ENCODE peak calls at places on chromosome 4, in five cellular contexts. K, M, X, V and Z are unnamed samples.

GRCh38 chr4:181528570-181529184 is 714.5 kb upstream of the TENM3 start:
- DNase-seq in K (peak), M (peak), X (peak), V (peak), Z (peak)

GRCh38 chr4:70712604-70713452 is 8.9 kb upstream of the RUFY3 start:
- DNase-seq in K (no peak), M (no peak), X (no peak), V (no peak), Z (no peak)

GRCh38 chr4:156298230-156298629 is 344.6 kb upstream of the CTSO start:
- DNase-seq in K (peak), M (no peak), X (peak), V (no peak), Z (no peak)

GRCh38 chr4:178148106-178148505 is 705.9 kb upstream of the AGA start:
- DNase-seq in K (peak), M (peak), X (no peak), V (no peak), Z (no peak)

GRCh38 chr4:98994474-98995182 is 893 bp upstream of the METAP1 start:
- DNase-seq in K (peak), M (no peak), X (peak), V (peak), Z (no peak)

GRCh38 chr4:151744614-151745013 is 16.2 kb downstream of the GATB start:
- DNase-seq in K (peak), M (peak), X (peak), V (no peak), Z (no peak)

GRCh38 chr4:86453044-86453501 is 93.2 kb upstream of the MAPK10 start:
- DNase-seq in K (peak), M (peak), X (peak), V (peak), Z (no peak)

GRCh38 chr4:4289575-4289929 is 402 bp downstream of the LYAR start:
- DNase-seq in K (no peak), M (peak), X (peak), V (no peak), Z (no peak)

GRCh38 chr4:15425520-15425919 is 2.3 kb upstream of the C1QTNF7 start:
- DNase-seq in K (peak), M (no peak), X (no peak), V (no peak), Z (no peak)

GRCh38 chr4:16450031-16450430 is 223.8 kb upstream of the TAPT1 start:
- DNase-seq in K (no peak), M (no peak), X (no peak), V (no peak), Z (no peak)

GRCh38 chr4:16448240-16448639 is 222.0 kb upstream of the TAPT1 start:
- DNase-seq in K (no peak), M (no peak), X (no peak), V (no peak), Z (no peak)

GRCh38 chr4:16449381-16449780 is 223.1 kb upstream of the TAPT1 start:
- DNase-seq in K (no peak), M (no peak), X (no peak), V (no peak), Z (no peak)

DNA sequence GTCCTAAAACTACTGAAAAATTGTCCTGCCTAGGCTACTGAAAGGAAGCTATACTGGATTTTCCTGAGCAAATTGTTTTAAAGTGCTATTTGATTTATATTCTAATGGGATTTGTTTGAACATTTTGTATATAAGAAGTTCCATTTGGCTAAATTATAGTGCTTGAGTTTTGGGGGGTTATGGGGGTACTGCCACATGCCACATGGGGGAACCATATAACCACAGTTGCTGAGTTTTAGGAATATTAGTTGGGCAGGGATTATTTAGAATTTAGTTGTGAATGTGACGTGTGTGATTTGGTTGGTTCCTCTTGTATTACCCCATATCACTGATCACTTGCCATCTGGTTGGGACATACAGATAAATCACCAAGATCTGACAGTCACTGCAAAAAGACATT is 224.5 kb upstream of the TAPT1 start:
- DNase-seq in K (no peak), M (no peak), X (peak), V (no peak), Z (no peak)
- TF ChIP-seq CTCF in K (no peak), M (no peak), X (peak), V (no peak), Z (peak)

GRCh38 chr4:18075823-18076433 is 54.4 kb upstream of the LCORL start:
- DNase-seq in K (peak), M (peak), X (no peak), V (no peak), Z (no peak)
- TF ChIP-seq CTCF in K (no peak), M (peak), X (no peak), V (no peak), Z (peak)

GRCh38 chr4:150510176-150510875 is 71.6 kb upstream of the MAB21L2 start:
- DNase-seq in K (peak), M (peak), X (peak), V (no peak), Z (no peak)
- TF ChIP-seq CTCF in K (no peak), M (no peak), X (no peak), V (no peak), Z (no peak)

GRCh38 chr4:139609647-139610046 is 53.6 kb upstream of the SETD7 start:
- DNase-seq in K (peak), M (peak), X (no peak), V (no peak), Z (no peak)

GRCh38 chr4:139603576-139604387 is 47.8 kb upstream of the SETD7 start:
- DNase-seq in K (peak), M (peak), X (peak), V (no peak), Z (no peak)

GRCh38 chr4:139605516-139605915 is 49.5 kb upstream of the SETD7 start:
- DNase-seq in K (no peak), M (no peak), X (no peak), V (no peak), Z (no peak)

GRCh38 chr4:139607302-139608060 is 51.5 kb upstream of the SETD7 start:
- DNase-seq in K (peak), M (no peak), X (no peak), V (no peak), Z (no peak)

DNA sequence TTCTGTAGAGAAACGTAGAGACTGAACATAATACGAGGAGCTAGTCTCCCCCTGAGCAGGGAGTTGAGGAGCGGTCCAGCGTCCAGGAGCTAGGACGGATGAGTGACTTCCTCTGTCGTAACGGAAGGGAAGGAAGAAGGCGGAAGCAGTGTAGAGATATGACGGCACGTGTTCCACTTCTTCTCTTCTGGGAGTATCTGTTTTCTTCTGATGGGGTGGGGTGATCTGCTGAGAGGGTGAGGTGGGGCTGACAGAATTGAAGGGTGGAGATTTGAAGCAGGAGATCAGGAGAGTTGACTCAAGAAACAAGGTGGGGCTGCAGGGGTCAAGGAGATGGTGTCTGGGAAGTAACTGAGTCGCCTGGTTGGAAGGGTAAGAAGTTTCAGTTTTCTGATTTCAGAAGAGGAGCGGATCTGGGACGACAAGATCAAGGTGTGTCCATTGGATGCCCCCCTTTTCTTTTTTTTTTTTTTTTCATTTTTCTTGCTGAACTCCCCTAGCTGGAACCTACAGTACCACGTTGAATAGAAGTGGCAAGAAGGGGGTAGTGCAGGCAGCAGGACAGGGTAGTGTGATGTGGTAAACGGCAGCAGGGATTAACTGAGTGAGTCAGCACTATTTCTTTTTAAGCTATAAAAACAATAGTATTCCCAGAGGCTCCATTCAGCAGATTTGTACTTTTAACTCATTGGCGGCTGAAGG is 50.7 kb upstream of the SETD7 start:
- DNase-seq in K (peak), M (peak), X (peak), V (no peak), Z (no peak)
- TF ChIP-seq CTCF in K (peak), M (no peak), X (peak), V (no peak), Z (peak)

DNA sequence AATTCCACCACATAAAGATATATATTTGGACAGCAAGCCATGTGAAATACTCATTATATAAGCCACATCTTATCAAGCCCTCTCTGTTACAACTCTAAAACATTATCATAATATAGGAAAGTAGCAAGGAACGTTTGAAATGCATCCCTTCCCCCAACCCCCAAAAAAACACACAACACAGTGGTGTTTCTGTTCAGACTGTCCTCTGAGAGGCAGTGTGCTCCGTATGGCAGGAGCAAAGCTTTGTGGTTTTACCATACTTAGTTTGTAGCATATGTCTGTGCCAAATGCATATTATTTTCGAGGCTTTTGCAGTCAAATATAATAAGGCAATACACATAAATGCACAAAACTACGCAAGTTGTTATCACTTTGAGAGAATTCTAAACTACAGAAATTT is 194.2 kb downstream of the RAPGEF2 start:
- DNase-seq in K (no peak), M (no peak), X (peak), V (no peak), Z (no peak)
- TF ChIP-seq CTCF in K (peak), M (peak), X (peak), V (no peak), Z (no peak)

GRCh38 chr4:11535333-11535732 is 106.6 kb upstream of the HS3ST1 start:
- DNase-seq in K (no peak), M (no peak), X (no peak), V (no peak), Z (no peak)
- TF ChIP-seq CTCF in K (no peak), M (no peak), X (peak), V (no peak), Z (peak)

GRCh38 chr4:80340036-80340435 is 4.5 kb downstream of the CFAP299 start:
- DNase-seq in K (no peak), M (no peak), X (no peak), V (no peak), Z (no peak)
- TF ChIP-seq CTCF in K (no peak), M (no peak), X (no peak), V (no peak), Z (no peak)

DNA sequence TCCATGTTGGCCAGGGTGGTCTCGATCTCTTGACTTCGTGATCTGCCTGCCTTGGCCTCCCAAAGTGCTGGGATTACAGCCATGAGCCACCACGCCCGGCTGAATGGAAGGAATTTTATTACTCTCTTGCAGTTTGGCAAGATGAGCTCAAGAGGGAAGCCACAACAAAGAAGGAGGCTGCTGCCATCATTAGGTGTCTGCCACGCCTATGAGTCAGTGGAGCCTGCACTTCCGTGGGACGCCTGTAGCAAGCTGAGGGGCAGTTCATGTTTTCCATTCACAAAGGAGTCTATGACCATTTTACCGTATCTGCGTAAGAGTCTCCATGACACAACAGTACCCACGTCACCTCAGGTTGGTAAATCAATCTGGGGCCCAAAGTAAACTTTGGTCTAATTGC is 51.2 kb upstream of the CHRNA9 start:
- DNase-seq in K (peak), M (peak), X (no peak), V (no peak), Z (no peak)
- TF ChIP-seq CTCF in K (peak), M (peak), X (no peak), V (no peak), Z (no peak)